ENCODE peak calls at places on chromosome 13, in four cellular contexts. Q, F, L and S are unnamed samples.

GRCh38 chr13:103238441-103238840 is 172.2 kb upstream of the SLC10A2 start:
- DNase-seq in Q (no peak), L (no peak), F (no peak), S (no peak)

GRCh38 chr13:21371011-21371410 is 88.1 kb downstream of the ZDHHC20 start:
- DNase-seq in Q (no peak), L (no peak), F (no peak), S (no peak)

GRCh38 chr13:80131204-80131603 is 209.7 kb downstream of the SPRY2 start:
- DNase-seq in Q (peak; percentile 49), L (peak; percentile 84), F (peak; percentile 9), S (no peak)

GRCh38 chr13:113452942-113453901 is at the start of gene ADPRHL1:
- DNase-seq in F (peak; percentile 91), L (no peak), Q (no peak), S (no peak)

GRCh38 chr13:73870970-73871935 is 263.0 kb downstream of the KLF12 start:
- DNase-seq in Q (no peak), L (no peak), F (no peak), S (no peak)

GRCh38 chr13:49635599-49636433 is 7.5 kb downstream of the ARL11 start:
- DNase-seq in F (no peak), L (no peak), Q (no peak), S (no peak)

GRCh38 chr13:51006067-51006800 is 96.6 kb downstream of the RNASEH2B start:
- DNase-seq in F (no peak), Q (no peak), L (no peak), S (no peak)

GRCh38 chr13:21476893-21477472 is 17.9 kb upstream of the ZDHHC20 start:
- DNase-seq in L (peak; percentile 85), Q (peak; percentile 22), F (peak; percentile 94), S (peak; percentile 81)

GRCh38 chr13:21420706-21421105 is 38.4 kb downstream of the ZDHHC20 start:
- DNase-seq in F (no peak), Q (no peak), L (no peak), S (no peak)

GRCh38 chr13:71242191-71242590 is 624.8 kb downstream of the DACH1 start:
- DNase-seq in F (no peak), L (no peak), Q (no peak), S (no peak)

GRCh38 chr13:21344662-21345176 is 114.4 kb downstream of the ZDHHC20 start:
- DNase-seq in L (no peak), F (no peak), Q (no peak), S (peak; percentile 37)

GRCh38 chr13:88071371-88071770 is 400.2 kb downstream of the SLITRK5 start:
- DNase-seq in L (no peak), F (no peak), Q (no peak), S (no peak)

GRCh38 chr13:32938907-32939306 is 77.3 kb upstream of the KL start:
- DNase-seq in L (no peak), F (no peak), Q (no peak), S (no peak)

GRCh38 chr13:91922969-91923592 is 524.7 kb downstream of the GPC5 start:
- DNase-seq in Q (no peak), F (peak; percentile 43), L (no peak), S (peak; percentile 23)

GRCh38 chr13:33686772-33687480 is 131.0 kb upstream of the RFC3 start:
- DNase-seq in F (no peak), Q (no peak), L (no peak), S (no peak)

GRCh38 chr13:102536695-102537485 is 59.9 kb upstream of the TPP2 start:
- DNase-seq in F (no peak), Q (no peak), L (no peak), S (no peak)

GRCh38 chr13:95509521-95510315 is 42.8 kb upstream of the CLDN10 start:
- DNase-seq in F (no peak), L (no peak), Q (no peak), S (no peak)

GRCh38 chr13:73059460-73060250 is 850 bp downstream of the KLF5 start:
- DNase-seq in Q (no peak), F (peak; percentile 72), L (no peak), S (peak; percentile 20)

GRCh38 chr13:98481511-98481951 is 95.4 kb downstream of the STK24 start:
- DNase-seq in L (no peak), F (no peak), Q (no peak), S (no peak)

GRCh38 chr13:113483504-113484287 is 6.8 kb downstream of the DCUN1D2 start:
- DNase-seq in L (no peak), Q (no peak), F (no peak), S (no peak)

GRCh38 chr13:98534821-98535220 is 42.1 kb downstream of the STK24 start:
- DNase-seq in L (no peak), F (no peak), Q (no peak), S (no peak)

GRCh38 chr13:94009696-94010095 is 469.8 kb downstream of the DCT start:
- DNase-seq in F (no peak), L (no peak), Q (no peak), S (no peak)

GRCh38 chr13:21208755-21209154 is 32.3 kb downstream of the MRPL57 start:
- DNase-seq in Q (no peak), F (no peak), L (no peak), S (no peak)

GRCh38 chr13:39855236-39855635 is 199.8 kb downstream of the COG6 start:
- DNase-seq in F (no peak), L (no peak), Q (no peak), S (no peak)

GRCh38 chr13:29861694-29862110 is 11.3 kb upstream of the UBL3 start:
- DNase-seq in L (no peak), Q (no peak), F (no peak), S (no peak)

GRCh38 chr13:29567411-29567810 is 28.1 kb downstream of the SLC7A1 start:
- DNase-seq in L (no peak), F (no peak), Q (no peak), S (no peak)

GRCh38 chr13:44278164-44278563 is 95.5 kb upstream of the SERP2 start:
- DNase-seq in F (no peak), Q (no peak), L (no peak), S (peak; percentile 52)
- H3K27ac ChIP-seq in F (no peak overlapping the region), Q (peak overlapping the region; percentile 53), L (no peak overlapping the region), S (peak overlapping the region; percentile 34)

GRCh38 chr13:31168736-31169135 is 7.0 kb upstream of the HSPH1 start:
- DNase-seq in L (no peak), F (no peak), Q (no peak), S (no peak)

GRCh38 chr13:31172535-31172934 is 10.8 kb upstream of the HSPH1 start:
- DNase-seq in L (no peak), Q (peak; percentile 27), F (no peak), S (no peak)

GRCh38 chr13:31174018-31174417 is 12.3 kb upstream of the HSPH1 start:
- DNase-seq in L (no peak), F (no peak), Q (no peak), S (no peak)

GRCh38 chr13:31168166-31168565 is 6.5 kb upstream of the HSPH1 start:
- DNase-seq in Q (no peak), F (no peak), L (no peak), S (no peak)

DNA sequence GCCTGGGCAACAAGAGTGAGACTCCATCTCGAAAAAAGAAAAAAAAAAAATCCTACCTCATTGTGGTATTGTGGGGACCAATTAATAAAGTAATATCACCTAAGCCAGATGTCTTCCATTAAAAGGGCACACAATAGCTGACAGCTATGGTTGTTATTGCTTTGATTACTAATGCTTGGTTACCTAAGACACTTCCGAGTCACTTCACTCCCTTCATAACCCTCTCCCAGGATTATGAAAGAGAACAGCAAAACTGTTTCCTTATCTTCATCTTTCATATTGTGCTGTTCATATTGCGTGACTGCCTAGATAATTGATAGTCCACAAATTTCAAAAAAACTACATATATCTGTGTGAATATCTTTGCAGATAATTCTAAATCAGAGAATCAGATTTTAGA is 10.3 kb upstream of the HSPH1 start:
- DNase-seq in L (no peak), Q (no peak), F (no peak), S (no peak)
- H3K4me3 ChIP-seq in L (no peak overlapping the region), Q (no peak overlapping the region), F (no peak overlapping the region), S (no peak overlapping the region)

DNA sequence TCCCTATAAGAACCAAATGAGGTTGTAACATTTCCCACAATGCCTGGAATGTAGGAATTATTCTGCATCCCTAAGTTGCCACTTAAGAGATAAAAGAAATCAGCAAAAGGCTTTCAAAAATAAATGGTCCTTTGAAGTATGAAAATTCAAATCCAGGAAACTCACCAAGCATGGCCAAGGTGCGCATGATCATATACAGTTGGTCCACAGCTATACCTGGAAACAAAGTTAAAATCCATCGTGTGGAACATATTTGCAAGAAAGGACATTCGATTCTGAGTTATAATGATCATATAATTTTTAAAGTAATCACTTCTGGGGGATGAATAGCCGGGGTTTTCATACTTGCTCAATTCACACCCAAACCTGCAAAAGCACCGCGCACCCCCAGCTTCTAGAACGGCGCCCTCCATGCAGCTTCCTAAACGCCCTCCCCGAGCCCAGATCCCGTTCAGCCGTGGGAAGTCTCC is 525 bp downstream of the CARS2 start:
- DNase-seq in F (no peak), Q (no peak), L (no peak), S (no peak)
- H3K27ac ChIP-seq in F (peak overlapping the region; percentile 89), Q (peak overlapping the region; percentile 100), L (peak overlapping the region; percentile 52), S (peak overlapping the region; percentile 46)

GRCh38 chr13:46343279-46343949 is 43.6 kb downstream of the RUBCNL start:
- DNase-seq in L (no peak), Q (no peak), F (no peak), S (no peak)

GRCh38 chr13:46342538-46342937 is 44.5 kb downstream of the RUBCNL start:
- DNase-seq in L (no peak), F (no peak), Q (no peak), S (no peak)

GRCh38 chr13:46339035-46339666 is 47.9 kb downstream of the RUBCNL start:
- DNase-seq in Q (no peak), L (no peak), F (no peak), S (no peak)

GRCh38 chr13:46341112-46341711 is 45.8 kb downstream of the RUBCNL start:
- DNase-seq in Q (no peak), F (no peak), L (no peak), S (peak; percentile 34)

DNA sequence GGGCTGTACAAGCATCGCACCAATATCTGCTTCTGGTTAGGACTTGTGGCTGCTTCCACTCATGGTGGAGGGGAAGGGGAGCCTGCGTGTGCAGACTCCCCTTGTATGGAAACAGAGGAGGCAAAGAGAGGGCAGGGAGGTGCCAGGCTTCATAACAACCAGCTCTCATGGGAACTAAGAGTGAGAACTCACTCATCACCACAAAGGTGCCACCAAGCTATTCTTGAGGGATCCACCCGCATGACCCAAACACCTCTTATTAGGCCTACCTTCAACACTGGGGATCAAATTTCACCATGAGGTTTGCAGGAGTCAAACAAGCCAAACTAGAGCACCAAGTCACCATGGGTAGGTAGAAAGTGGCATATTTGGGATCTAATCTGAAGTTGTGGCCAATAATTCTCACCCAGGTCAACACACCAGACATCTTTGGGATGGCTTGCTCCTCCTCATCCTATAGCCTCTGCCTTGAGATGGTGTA is 46.4 kb downstream of the RUBCNL start:
- DNase-seq in Q (no peak), F (no peak), L (no peak), S (no peak)
- H3K4me3 ChIP-seq in Q (no peak overlapping the region), F (no peak overlapping the region), L (no peak overlapping the region), S (no peak overlapping the region)

DNA sequence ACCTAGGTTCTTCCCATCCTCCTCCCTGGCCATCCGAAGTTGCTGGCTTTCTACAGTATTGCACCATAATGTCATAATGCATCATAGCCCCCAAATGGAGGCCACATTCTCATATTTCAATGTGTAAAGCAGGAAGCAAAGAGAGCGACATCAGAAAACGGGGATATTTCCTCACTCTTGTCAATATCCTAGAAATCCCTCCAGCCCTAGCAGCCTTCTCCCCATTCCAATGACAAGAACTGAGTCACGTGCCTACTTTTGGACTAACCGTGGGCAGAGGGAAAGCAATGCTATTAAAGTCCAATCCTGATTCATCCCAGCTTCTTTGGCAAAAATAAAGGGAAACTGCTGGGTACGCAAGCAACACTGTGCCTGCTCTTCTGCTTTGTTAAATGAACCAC is 4.3 kb upstream of the RAP2A start:
- DNase-seq in Q (no peak), F (no peak), L (peak; percentile 44), S (no peak)
- H3K27ac ChIP-seq in Q (no peak overlapping the region), F (no peak overlapping the region), L (peak overlapping the region; percentile 100), S (no peak overlapping the region)

GRCh38 chr13:27271572-27272096 is 1.0 kb downstream of the RASL11A start:
- DNase-seq in Q (no peak), L (no peak), F (no peak), S (no peak)
- H3K4me3 ChIP-seq in Q (peak overlapping the region; percentile 52), L (peak overlapping the region; percentile 94), F (no peak overlapping the region), S (peak overlapping the region; percentile 80)